ENCODE peak calls at places on chromosome 17, in six cellular contexts. X, B, K, G, Z and D are unnamed samples.

GRCh38 chr17:46157443-46158107 is 35.7 kb downstream of the KANSL1 start:
- DNase-seq in X (no peak), B (no peak), K (no peak), G (no peak), Z (no peak), D (no peak)

GRCh38 chr17:43378766-43379165 is 20.0 kb upstream of the ARL4D start:
- DNase-seq in X (no peak), B (no peak), K (no peak), G (no peak), Z (no peak), D (no peak)

GRCh38 chr17:31202968-31203367 is 94.1 kb downstream of the OMG start:
- DNase-seq in X (no peak), B (no peak), K (no peak), G (no peak), Z (no peak), D (no peak)

GRCh38 chr17:59565959-59566324 is 532 bp downstream of the DHX40 start:
- DNase-seq in X (peak; percentile 95), B (peak; percentile 41), K (peak; percentile 86), G (peak; percentile 45), Z (peak; percentile 61), D (no peak)

GRCh38 chr17:8552582-8553320 is 77.8 kb downstream of the MYH10 start:
- DNase-seq in X (no peak), B (no peak), K (no peak), G (no peak), Z (no peak), D (no peak)

GRCh38 chr17:8941980-8942617 is 23.4 kb downstream of the PIK3R5 start:
- DNase-seq in X (no peak), B (no peak), K (no peak), G (no peak), Z (no peak), D (no peak)

GRCh38 chr17:56742601-56743000 is 91.1 kb downstream of the C17orf67 start:
- DNase-seq in X (no peak), B (no peak), K (no peak), G (no peak), Z (no peak), D (no peak)

GRCh38 chr17:50627782-50628601 is 6.7 kb upstream of the ABCC3 start:
- DNase-seq in X (no peak), B (no peak), K (peak; percentile 47), G (no peak), Z (no peak), D (no peak)

GRCh38 chr17:76531501-76532038 is 5.9 kb downstream of the CYGB start:
- DNase-seq in X (no peak), B (no peak), K (no peak), G (no peak), Z (no peak), D (no peak)
- H3K27ac ChIP-seq in X (no peak overlapping the region), B (peak overlapping the region; percentile 97), K (no peak overlapping the region), G (no peak overlapping the region), Z (peak overlapping the region; percentile 90), D (no peak overlapping the region)

DNA sequence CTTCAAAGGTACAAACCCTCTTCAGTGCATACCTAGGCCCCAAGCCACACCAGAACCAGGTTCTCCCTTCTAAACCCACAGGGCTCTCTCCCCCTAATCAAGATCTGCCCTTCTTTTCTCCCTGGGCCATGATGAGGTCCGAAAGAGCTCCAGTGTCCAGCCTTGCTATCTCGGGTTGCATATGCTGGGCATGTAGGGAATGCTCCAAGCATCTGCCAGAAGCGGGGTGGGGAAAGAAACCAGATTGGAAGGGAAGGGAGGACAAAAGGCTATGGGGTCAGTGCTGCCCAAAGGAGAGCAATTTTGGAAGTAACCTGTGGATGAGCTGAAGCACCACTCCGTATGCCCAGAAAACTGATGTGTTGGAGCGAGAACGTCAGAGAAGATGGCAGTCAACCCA is 2.3 kb downstream of the CTDNEP1 start:
- DNase-seq in X (no peak), B (no peak), K (no peak), G (no peak), Z (no peak), D (no peak)
- H3K27ac ChIP-seq in X (no peak overlapping the region), B (peak overlapping the region; percentile 100), K (no peak overlapping the region), G (no peak overlapping the region), Z (no peak overlapping the region), D (no peak overlapping the region)

GRCh38 chr17:75024686-75025397 is 12.4 kb downstream of the MRPL58 start:
- DNase-seq in X (no peak), B (no peak), K (no peak), G (no peak), Z (no peak), D (no peak)

GRCh38 chr17:75020331-75021110 is 8.1 kb downstream of the MRPL58 start:
- DNase-seq in X (no peak), B (no peak), K (no peak), G (no peak), Z (no peak), D (no peak)

GRCh38 chr17:75019146-75019545 is 6.7 kb downstream of the MRPL58 start:
- DNase-seq in X (no peak), B (no peak), K (no peak), G (no peak), Z (no peak), D (no peak)

GRCh38 chr17:75019710-75020109 is 7.2 kb downstream of the MRPL58 start:
- DNase-seq in X (no peak), B (no peak), K (no peak), G (no peak), Z (no peak), D (no peak)
- H3K27ac ChIP-seq in X (no peak overlapping the region), B (no peak overlapping the region), K (no peak overlapping the region), G (no peak overlapping the region), Z (no peak overlapping the region), D (peak overlapping the region; percentile 77)

GRCh38 chr17:72527819-72528218 is 407.0 kb downstream of the SOX9 start:
- DNase-seq in X (no peak), B (no peak), K (no peak), G (no peak), Z (no peak), D (no peak)

GRCh38 chr17:72523491-72523890 is 402.7 kb downstream of the SOX9 start:
- DNase-seq in X (no peak), B (no peak), K (no peak), G (no peak), Z (no peak), D (no peak)

GRCh38 chr17:72529386-72529785 is 408.6 kb downstream of the SOX9 start:
- DNase-seq in X (no peak), B (no peak), K (no peak), G (no peak), Z (no peak), D (no peak)

GRCh38 chr17:72528683-72529082 is 407.9 kb downstream of the SOX9 start:
- DNase-seq in X (no peak), B (no peak), K (no peak), G (no peak), Z (no peak), D (no peak)

GRCh38 chr17:72525225-72525988 is 404.6 kb downstream of the SOX9 start:
- DNase-seq in X (no peak), B (no peak), K (no peak), G (no peak), Z (no peak), D (no peak)
- H3K27ac ChIP-seq in X (peak overlapping the region; percentile 56), B (no peak overlapping the region), K (no peak overlapping the region), G (no peak overlapping the region), Z (no peak overlapping the region), D (peak overlapping the region; percentile 71)

GRCh38 chr17:15510361-15510760 is 42.9 kb upstream of the CDRT4 start:
- DNase-seq in X (no peak), B (no peak), K (peak; percentile 68), G (no peak), Z (no peak), D (no peak)
- H3K27ac ChIP-seq in X (no peak overlapping the region), B (no peak overlapping the region), K (no peak overlapping the region), G (no peak overlapping the region), Z (no peak overlapping the region), D (no peak overlapping the region)

GRCh38 chr17:80455328-80455710 is 21.1 kb downstream of the NPTX1 start:
- DNase-seq in X (peak; percentile 88), B (no peak), K (peak; percentile 85), G (no peak), Z (no peak), D (no peak)

GRCh38 chr17:80456465-80457235 is 19.8 kb downstream of the NPTX1 start:
- DNase-seq in X (no peak), B (peak; percentile 68), K (no peak), G (no peak), Z (peak; percentile 81), D (no peak)

GRCh38 chr17:80454557-80455327 is 21.7 kb downstream of the NPTX1 start:
- DNase-seq in X (peak; percentile 99), B (peak; percentile 97), K (peak; percentile 95), G (peak; percentile 92), Z (peak; percentile 99), D (peak; percentile 83)

GRCh38 chr17:80457236-80457856 is 19.1 kb downstream of the NPTX1 start:
- DNase-seq in X (no peak), B (no peak), K (no peak), G (no peak), Z (no peak), D (no peak)

GRCh38 chr17:80455784-80456183 is 20.6 kb downstream of the NPTX1 start:
- DNase-seq in X (no peak), B (no peak), K (no peak), G (no peak), Z (no peak), D (no peak)
- H3K27ac ChIP-seq in X (no peak overlapping the region), B (no peak overlapping the region), K (no peak overlapping the region), G (no peak overlapping the region), Z (no peak overlapping the region), D (peak overlapping the region; percentile 96)

DNA sequence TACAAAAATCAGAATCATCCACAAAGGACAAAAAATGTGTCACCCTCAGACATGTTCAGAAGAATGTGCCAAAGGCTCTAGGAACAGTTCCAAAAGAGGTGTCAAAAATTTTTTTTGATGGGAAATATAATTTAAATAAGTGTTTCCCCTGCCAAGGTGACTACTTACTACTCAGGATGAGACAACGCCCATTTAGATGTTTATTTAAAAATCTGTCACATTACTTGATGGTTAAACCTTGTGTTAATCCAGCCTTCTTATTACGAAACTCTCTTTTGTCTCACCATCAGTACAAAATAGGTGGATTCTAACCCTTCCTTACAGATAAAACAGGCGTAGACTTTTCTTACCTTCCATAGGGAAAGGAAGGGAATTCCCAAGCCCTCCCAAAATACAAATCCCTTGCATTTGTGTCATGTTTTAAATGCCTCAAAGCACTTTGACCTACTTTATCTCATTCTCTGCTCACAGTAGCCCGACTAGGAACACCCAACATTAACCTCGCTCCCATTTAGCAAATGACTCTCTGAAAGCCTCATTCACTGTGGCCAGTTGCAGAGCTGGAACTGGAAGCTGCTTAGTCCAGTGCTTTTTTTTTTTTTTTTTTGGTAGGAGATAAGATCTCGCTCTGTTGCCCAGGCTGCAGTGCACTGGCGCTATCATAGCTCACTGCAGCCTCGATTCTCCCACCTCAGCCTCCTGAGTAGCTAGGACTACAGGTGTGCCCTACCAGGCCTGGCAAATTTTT is 5.8 kb upstream of the GNA13 start:
- DNase-seq in X (peak; percentile 31), B (no peak), K (peak; percentile 29), G (no peak), Z (no peak), D (no peak)
- H3K27ac ChIP-seq in X (peak overlapping the region; percentile 70), B (peak overlapping the region; percentile 35), K (no peak overlapping the region), G (no peak overlapping the region), Z (no peak overlapping the region), D (peak overlapping the region; percentile 60)